ENCODE peak calls at places on chromosomes 7 and 10, in seven cellular contexts. Z, J, P, G, W, Y and N are unnamed samples. For H3K79me2, the result is how much of the 10 kb centered on the place peaks cover.

GRCh38 chr10:124318811-124319210 is 99.9 kb downstream of the OAT start:
- DNase-seq in Z (no peak), J (no peak), P (no peak), G (no peak), W (no peak), Y (no peak), N (no peak)

GRCh38 chr7:22411977-22412693 is 55.2 kb upstream of the RAPGEF5 start:
- DNase-seq in Z (no peak), J (no peak), P (peak), G (no peak), W (no peak), Y (no peak), N (peak)

GRCh38 chr7:137879357-137880158 is 32.8 kb upstream of the DGKI start:
- DNase-seq in Z (no peak), J (no peak), P (peak), G (no peak), W (peak), Y (no peak), N (no peak)

GRCh38 chr10:76954838-76955237 is 682.8 kb downstream of the KCNMA1 start:
- DNase-seq in Z (no peak), J (no peak), P (no peak), G (no peak), W (no peak), Y (no peak), N (peak)

GRCh38 chr10:126186746-126187145 is 201.5 kb downstream of the ADAM12 start:
- DNase-seq in Z (no peak), J (no peak), P (no peak), G (no peak), W (no peak), Y (no peak), N (peak)

GRCh38 chr10:69958232-69958902 is 94.3 kb upstream of the MACROH2A2 start:
- DNase-seq in Z (peak), J (peak), P (peak), G (peak), W (peak), Y (peak), N (peak)

GRCh38 chr10:116170815-116171250 is 102.2 kb downstream of the GFRA1 start:
- DNase-seq in Z (no peak), J (no peak), P (no peak), G (no peak), W (peak), Y (no peak), N (no peak)

GRCh38 chr7:82839555-82839954 is 323.1 kb downstream of the PCLO start:
- DNase-seq in Z (no peak), J (no peak), P (peak), G (no peak), W (no peak), Y (no peak), N (no peak)

GRCh38 chr10:132149917-132150316 is 36.8 kb upstream of the DPYSL4 start:
- DNase-seq in Z (no peak), J (no peak), P (no peak), G (no peak), W (no peak), Y (no peak), N (no peak)

GRCh38 chr7:86733783-86734182 is 90.1 kb downstream of the GRM3 start:
- DNase-seq in Z (no peak), J (peak), P (peak), G (no peak), W (peak), Y (no peak), N (peak)

GRCh38 chr10:74969530-74969929 is 141.9 kb upstream of the SAMD8 start:
- DNase-seq in Z (no peak), J (no peak), P (peak), G (no peak), W (no peak), Y (no peak), N (no peak)

GRCh38 chr7:2086229-2086628 is 146.5 kb downstream of the MAD1L1 start:
- DNase-seq in Z (no peak), J (no peak), P (no peak), G (no peak), W (no peak), Y (no peak), N (no peak)

GRCh38 chr7:34042406-34042805 is 137.1 kb downstream of the BMPER start:
- DNase-seq in Z (no peak), J (no peak), P (no peak), G (no peak), W (no peak), Y (no peak), N (peak)

GRCh38 chr10:9157656-9158055 is 1103.2 kb downstream of the GATA3 start:
- DNase-seq in Z (no peak), J (no peak), P (no peak), G (no peak), W (no peak), Y (no peak), N (no peak)

GRCh38 chr7:99994819-99995218 is 19.0 kb upstream of the AZGP1 start:
- DNase-seq in Z (no peak), J (no peak), P (no peak), G (no peak), W (no peak), Y (no peak), N (no peak)

GRCh38 chr7:140501941-140502340 is 22.6 kb upstream of the MKRN1 start:
- DNase-seq in Z (no peak), J (no peak), P (no peak), G (no peak), W (no peak), Y (no peak), N (no peak)

GRCh38 chr7:33831389-33832118 is 73.8 kb upstream of the BMPER start:
- DNase-seq in Z (no peak), J (no peak), P (peak), G (no peak), W (no peak), Y (no peak), N (peak)

GRCh38 chr7:27154369-27154768 is 2.0 kb upstream of the HOXA3 start:
- DNase-seq in Z (no peak), J (no peak), P (no peak), G (no peak), W (no peak), Y (no peak), N (no peak)

GRCh38 chr7:47534322-47535032 is 47.4 kb downstream of the TNS3 start:
- DNase-seq in Z (no peak), J (peak), P (peak), G (peak), W (peak), Y (no peak), N (peak)

DNA sequence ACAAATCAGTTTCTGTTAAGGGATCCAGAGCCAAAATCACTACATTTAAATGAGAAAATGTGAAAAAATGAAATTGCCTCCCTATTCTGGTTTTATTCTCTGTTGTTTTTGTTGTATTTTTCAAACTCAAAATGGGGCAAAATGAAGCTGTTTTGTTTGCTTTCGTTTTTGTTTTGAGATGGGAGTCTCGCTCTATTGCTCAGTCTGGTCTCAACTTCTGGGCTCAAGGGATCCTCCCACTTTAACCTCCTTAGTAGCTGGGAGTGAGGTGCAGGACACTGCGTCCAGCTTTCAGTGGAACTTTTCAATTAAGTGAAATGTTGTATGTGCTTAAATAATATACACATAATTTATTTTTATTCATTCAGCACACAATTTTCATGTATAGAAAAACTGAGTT is 205.0 kb downstream of the SORCS1 start:
- DNase-seq in Z (peak), J (no peak), P (no peak), G (no peak), W (no peak), Y (no peak), N (no peak)
- TF ChIP-seq CTCF in Z (no peak), J (no peak), P (no peak), G (no peak), W (no peak), Y (no peak), N (no peak)

GRCh38 chr10:96075977-96076376 is 32.6 kb downstream of the CCNJ start:
- DNase-seq in Z (no peak), J (no peak), P (no peak), G (no peak), W (no peak), Y (no peak), N (no peak)

GRCh38 chr10:96077181-96077580 is 33.8 kb downstream of the CCNJ start:
- DNase-seq in Z (no peak), J (no peak), P (no peak), G (no peak), W (no peak), Y (no peak), N (no peak)

GRCh38 chr10:96073722-96074121 is 30.3 kb downstream of the CCNJ start:
- DNase-seq in Z (no peak), J (no peak), P (no peak), G (no peak), W (no peak), Y (peak), N (peak)

GRCh38 chr10:96072673-96073072 is 29.3 kb downstream of the CCNJ start:
- DNase-seq in Z (no peak), J (no peak), P (no peak), G (no peak), W (no peak), Y (peak), N (no peak)
- TF ChIP-seq EZH2phosphoT487 in Z (no peak), J (no peak), P (no peak), G (no peak), W (no peak), Y (no peak), N (no peak)

DNA sequence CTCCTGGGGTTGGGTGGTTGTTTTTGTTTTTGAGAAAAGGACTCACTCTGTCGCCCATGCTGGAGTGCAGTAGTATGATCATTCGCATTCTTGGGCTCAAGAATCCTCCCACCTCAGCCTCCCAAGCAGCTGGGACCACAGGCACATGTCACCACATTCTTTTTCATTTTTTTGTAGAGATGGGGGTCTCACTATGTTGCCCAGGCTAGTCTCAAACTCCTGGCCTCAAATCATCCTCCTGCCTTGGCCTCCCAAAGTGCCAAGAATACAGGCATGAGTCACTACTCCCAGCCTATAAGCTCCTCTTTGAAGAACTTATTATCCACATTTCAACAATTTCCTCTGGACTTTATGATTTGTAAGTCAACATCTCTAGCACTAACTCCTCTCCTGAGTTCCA is 102.7 kb downstream of the KMT2C start:
- DNase-seq in Z (no peak), J (no peak), P (no peak), G (no peak), W (no peak), Y (no peak), N (no peak)
- H3K79me2 ChIP-seq in Z (half or more), J (half or more), P (under half), G (half or more), W (half or more), Y (under half), N (under half)

GRCh38 chr7:135169141-135169935 is 1.2 kb downstream of the CYREN start:
- DNase-seq in Z (peak), J (peak), P (peak), G (peak), W (peak), Y (peak), N (peak)
- TF ChIP-seq CTCF in Z (peak), J (peak), P (peak), G (peak), W (peak), Y (peak), N (peak)

DNA sequence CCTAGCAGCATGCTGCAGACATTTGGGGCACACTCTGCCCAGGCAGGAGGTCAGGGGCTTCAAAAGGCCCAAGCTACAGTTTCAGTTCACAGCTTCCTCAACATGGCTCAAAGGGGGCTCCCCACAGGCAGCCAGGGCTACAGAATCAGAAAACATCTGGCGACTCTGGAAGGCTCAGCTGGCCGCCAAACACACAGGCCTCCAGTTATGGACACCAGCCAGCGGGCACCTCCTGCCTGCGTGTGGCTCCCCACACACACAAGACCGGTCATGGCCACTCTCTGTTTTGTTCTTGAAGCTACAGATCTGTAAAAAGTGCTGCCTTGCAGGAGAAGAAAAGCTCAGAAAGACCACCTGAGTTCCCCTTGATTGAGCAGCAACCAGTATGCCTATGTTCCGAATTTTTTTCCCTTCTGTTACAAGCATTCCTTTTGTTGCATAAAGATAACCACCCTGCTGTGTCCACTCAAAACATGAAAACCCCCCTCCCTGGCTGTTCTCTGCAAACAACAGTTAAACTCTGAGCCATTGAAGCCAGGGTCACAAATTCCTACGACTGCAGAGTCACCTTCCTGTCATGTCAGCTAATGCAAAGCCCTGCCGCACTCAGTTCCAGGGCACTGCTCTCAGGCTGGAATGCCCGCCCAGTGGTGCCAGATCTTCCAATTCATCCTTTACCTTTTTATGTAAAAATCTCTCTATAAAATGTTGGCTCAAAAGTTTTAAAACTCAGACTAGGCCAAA is 33.6 kb downstream of the VSTM4 start:
- DNase-seq in Z (no peak), J (no peak), P (peak), G (no peak), W (peak), Y (no peak), N (no peak)
- TF ChIP-seq EZH2phosphoT487 in Z (no peak), J (no peak), P (no peak), G (no peak), W (no peak), Y (no peak), N (no peak)

GRCh38 chr7:127738859-127739258 is 86.9 kb downstream of the SND1 start:
- DNase-seq in Z (no peak), J (peak), P (no peak), G (no peak), W (no peak), Y (no peak), N (no peak)

GRCh38 chr7:127745445-127745844 is 93.5 kb downstream of the SND1 start:
- DNase-seq in Z (no peak), J (no peak), P (no peak), G (no peak), W (no peak), Y (no peak), N (no peak)

GRCh38 chr7:127736511-127736910 is 84.5 kb downstream of the SND1 start:
- DNase-seq in Z (no peak), J (no peak), P (no peak), G (no peak), W (no peak), Y (no peak), N (no peak)

DNA sequence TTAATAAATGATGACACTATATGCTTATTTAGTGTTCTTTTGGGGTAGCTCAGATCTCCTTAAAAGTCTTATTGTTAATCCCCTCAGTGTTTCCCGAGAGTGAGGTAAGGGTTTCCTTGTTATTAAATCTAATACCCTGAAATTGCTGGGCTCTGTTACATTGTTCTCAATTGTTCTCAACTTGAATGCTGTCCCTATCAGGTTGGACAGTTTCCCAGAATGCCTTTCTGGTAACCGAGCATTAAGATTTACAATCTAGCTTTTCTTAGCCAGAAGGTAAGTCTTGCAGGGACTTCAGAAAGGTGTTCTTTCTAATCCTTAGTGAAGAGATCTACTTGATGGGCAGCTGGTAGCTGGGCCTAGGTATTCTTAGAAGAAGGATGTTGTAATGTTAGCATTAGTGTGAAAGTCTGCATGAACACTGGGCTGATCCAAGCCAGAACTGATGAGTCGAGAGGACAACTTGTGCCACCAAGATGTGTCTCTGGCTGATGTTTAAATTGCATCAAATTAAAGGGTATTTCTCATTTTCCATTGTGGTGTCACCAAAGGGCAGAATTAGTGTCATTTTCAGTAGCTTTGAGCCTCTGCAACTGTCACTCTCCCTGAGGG is 89.9 kb downstream of the SND1 start:
- DNase-seq in Z (no peak), J (no peak), P (no peak), G (no peak), W (no peak), Y (no peak), N (no peak)
- H3K79me2 ChIP-seq in Z (half or more), J (under half), P (half or more), G (half or more), W (under half), Y (half or more), N (under half)

GRCh38 chr10:88755753-88756152 is 4.1 kb upstream of the LIPN start:
- DNase-seq in Z (no peak), J (no peak), P (no peak), G (no peak), W (no peak), Y (no peak), N (no peak)
- TF ChIP-seq CTCF in Z (no peak), J (no peak), P (no peak), G (no peak), W (no peak), Y (no peak), N (no peak)

DNA sequence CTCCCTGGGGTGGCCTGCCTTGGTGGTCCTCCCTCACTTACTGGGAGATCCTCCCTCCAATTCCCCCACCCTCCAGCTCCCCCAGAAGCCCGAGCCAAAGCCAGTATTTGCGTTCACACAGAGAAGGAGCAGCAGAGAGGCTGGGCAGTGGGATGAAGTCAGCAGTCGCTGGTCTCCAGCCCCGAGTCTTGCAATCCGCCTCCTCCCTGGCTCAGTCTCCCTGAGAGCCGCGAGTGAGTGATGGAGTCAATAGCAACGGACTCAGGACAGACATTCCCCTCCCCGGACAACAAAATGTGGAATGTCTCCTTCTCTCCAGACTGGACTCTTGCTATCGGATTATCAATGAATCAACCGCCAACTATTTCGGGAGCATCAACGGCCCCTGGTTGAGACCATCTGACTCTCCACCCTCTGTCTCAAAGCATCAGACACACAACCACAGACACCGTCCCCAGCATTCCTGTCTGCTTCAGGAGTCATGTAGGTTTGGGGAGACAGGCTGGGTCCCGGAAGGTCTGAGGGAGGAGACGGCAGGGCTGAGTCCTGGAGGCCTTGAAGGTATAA is 178.4 kb downstream of the SH3PXD2A start:
- DNase-seq in Z (no peak), J (no peak), P (no peak), G (no peak), W (no peak), Y (no peak), N (no peak)
- TF ChIP-seq EZH2phosphoT487 in Z (no peak), J (no peak), P (no peak), G (no peak), W (no peak), Y (no peak), N (no peak)

GRCh38 chr10:35426657-35427056 is 90.3 kb downstream of the CCNY start:
- DNase-seq in Z (no peak), J (no peak), P (no peak), G (no peak), W (no peak), Y (no peak), N (no peak)
- H3K79me2 ChIP-seq in Z (under half), J (under half), P (half or more), G (half or more), W (half or more), Y (half or more), N (half or more)